ENCODE peak calls at places on chromosomes 3 and 15, in eight cellular contexts. W is RPMI8226; Y is nephron progenitor cell; X is putamen; L is foreskin keratinocyte; F is T1000; P is stimulated activated CD4-positive, alpha-beta T cell treated with anti-CD3 and anti-CD28 coated beads, Interleukin-12 subunit alpha, Interleukin-12 subunit beta, amount 100 ng/mL, for 4 hours; Z is spleen. U is an unnamed sample.

GRCh38 chr15:75454471-75455418 is 3.3 kb upstream of the SIN3A start:
- DNase-seq in W (peak; percentile 82), P (peak; percentile 78), Y (peak; percentile 77), L (peak; percentile 48), F (peak; percentile 51), X (peak; percentile 21), Z (peak; percentile 96), U (peak; percentile 77)

GRCh38 chr3:72114773-72115172 is 329.8 kb upstream of the PROK2 start:
- DNase-seq in Y (no peak), L (no peak), F (no peak), X (no peak), W (no peak), Z (no peak), P (no peak), U (no peak)

GRCh38 chr3:132870596-132870995 is 148.4 kb upstream of the NPHP3 start:
- DNase-seq in L (no peak), W (no peak), Y (no peak), Z (no peak), F (no peak), X (no peak), P (no peak), U (no peak)

GRCh38 chr3:111252795-111253194 is 181.2 kb downstream of the NECTIN3 start:
- DNase-seq in F (no peak), Z (peak; percentile 41), Y (no peak), X (peak; percentile 25), L (peak; percentile 50), P (no peak), W (no peak), U (no peak)

GRCh38 chr3:189049458-189050231 is 122.1 kb upstream of the TPRG1 start:
- DNase-seq in L (no peak), X (no peak), Y (no peak), Z (peak; percentile 52), F (no peak), P (no peak), W (no peak), U (no peak)

GRCh38 chr3:152459572-152459971 is 190.8 kb downstream of the MBNL1 start:
- DNase-seq in F (no peak), L (no peak), W (no peak), P (no peak), Y (no peak), Z (no peak), X (no peak), U (no peak)

GRCh38 chr3:127206154-127206553 is 13.2 kb downstream of the PRR23E start:
- DNase-seq in F (no peak), X (peak; percentile 4), Y (no peak), P (no peak), W (no peak), Z (no peak), L (peak; percentile 33), U (peak; percentile 56)

GRCh38 chr3:25426408-25426807 is 1.7 kb upstream of the RARB start:
- DNase-seq in X (no peak), Y (no peak), W (no peak), P (no peak), Z (no peak), F (no peak), L (peak; percentile 61), U (no peak)

GRCh38 chr3:33057320-33058298 is 39.3 kb downstream of the GLB1 start:
- DNase-seq in W (no peak), F (no peak), Z (no peak), P (no peak), Y (no peak), L (no peak), X (no peak), U (no peak)

GRCh38 chr3:59335338-59335737 is 285.5 kb upstream of the CFAP20DC start:
- DNase-seq in Z (no peak), P (no peak), F (no peak), X (no peak), L (no peak), Y (no peak), W (no peak), U (no peak)

GRCh38 chr3:183279371-183279770 is 26.3 kb downstream of the B3GNT5 start:
- DNase-seq in W (no peak), Z (no peak), P (no peak), X (no peak), L (no peak), Y (no peak), F (no peak), U (no peak)

GRCh38 chr3:56064684-56065083 is 403.6 kb downstream of the ERC2 start:
- DNase-seq in X (no peak), Y (no peak), Z (no peak), L (peak; percentile 16), P (no peak), W (no peak), F (no peak), U (no peak)